ENCODE peak calls at places on chromosomes 4 and X, in four cellular contexts. M is endodermal cell; W is stimulated activated CD8-positive, alpha-beta memory T cell treated with anti-CD3 and anti-CD28 coated beads, Interleukin-4, amount 100 ng/mL, for 1 hour; A is HFF-Myc. P is an unnamed sample.

GRCh38 chr4:140267576-140267975 is 105.9 kb upstream of the SCOC start:
- DNase-seq in M (peak), W (no peak), A (no peak), P (no peak)

GRCh38 chr4:81789741-81790402 is 318.2 kb upstream of the RASGEF1B start:
- DNase-seq in M (no peak), W (no peak), A (no peak), P (no peak)

GRCh38 chrX:22389544-22390243 is 117.0 kb downstream of the CBLL2 start:
- DNase-seq in M (no peak), W (no peak), A (no peak), P (peak)

GRCh38 chr4:8506006-8506372 is 65.4 kb downstream of the TRMT44 start:
- DNase-seq in M (no peak), W (no peak), A (no peak), P (no peak)

GRCh38 chrX:40104649-40105015 is 6.9 kb upstream of the BCOR start:
- DNase-seq in M (peak), W (no peak), A (no peak), P (no peak)

GRCh38 chr4:7721984-7722551 is 217.6 kb downstream of the AFAP1 start:
- DNase-seq in M (no peak), W (no peak), A (no peak), P (no peak)

GRCh38 chr4:150315691-150316090 is 237.4 kb downstream of the DCLK2 start:
- DNase-seq in M (no peak), W (no peak), A (no peak), P (no peak)

GRCh38 chrX:88244066-88244465 is 503.0 kb upstream of the CPXCR1 start:
- DNase-seq in M (no peak), W (no peak), A (no peak), P (no peak)

GRCh38 chr4:188955066-188955465 is 815.8 kb downstream of the TRIML1 start:
- DNase-seq in M (no peak), W (no peak), A (no peak), P (no peak)

GRCh38 chr4:53380221-53380620 is 2.8 kb downstream of the FIP1L1 start:
- DNase-seq in M (no peak), W (no peak), A (no peak), P (no peak)

GRCh38 chr4:152448038-152448437 is 87.9 kb downstream of the FBXW7 start:
- DNase-seq in M (no peak), W (no peak), A (no peak), P (no peak)

GRCh38 chr4:39103291-39103690 is 41.3 kb downstream of the KLHL5 start:
- DNase-seq in M (no peak), W (no peak), A (no peak), P (no peak)

GRCh38 chrX:155612312-155613224 is at the start of gene TMLHE:
- DNase-seq in M (peak), W (peak), A (no peak), P (peak)

GRCh38 chr4:165872443-165873297 is at the start of gene TLL1:
- DNase-seq in M (peak), W (no peak), A (no peak), P (no peak)